ENCODE peak calls at places on chromosomes 7 and 10, in four cellular contexts. E is effector CD4-positive, alpha-beta T cell; K is HFFc6; Q is hippocampal formation. J is an unnamed sample.
A peak's percentile ranks its signal among the peaks of the same experiment; 100 is the strongest.

GRCh38 chr7:88219781-88220747 is at the start of gene SRI:
- DNase-seq in Q (peak; percentile 80), K (peak; percentile 79), E (peak; percentile 88), J (peak; percentile 88)

GRCh38 chr7:157228864-157229422 is 90.2 kb downstream of the UBE3C start:
- DNase-seq in Q (no peak), K (peak; percentile 38), E (no peak), J (no peak)

GRCh38 chr10:79311581-79312407 is 35.5 kb upstream of the PPIF start:
- DNase-seq in Q (peak; percentile 33), E (no peak), K (no peak), J (no peak)

GRCh38 chr10:43781480-43782361 is 133.0 kb upstream of the ZNF32 start:
- DNase-seq in Q (no peak), K (peak; percentile 3), E (no peak), J (peak; percentile 52)

GRCh38 chr7:94133460-94133859 is 129.3 kb upstream of the BET1 start:
- DNase-seq in K (no peak), Q (no peak), E (no peak), J (peak; percentile 70)

GRCh38 chr10:15990523-15991129 is 130.3 kb upstream of the MINDY3 start:
- DNase-seq in Q (no peak), K (no peak), E (no peak), J (no peak)

GRCh38 chr10:70254795-70255328 is 21.6 kb upstream of the PPA1 start:
- DNase-seq in Q (no peak), K (no peak), E (no peak), J (no peak)

GRCh38 chr10:83607959-83608745 is 531.2 kb upstream of the GHITM start:
- DNase-seq in E (no peak), Q (no peak), K (peak; percentile 22), J (no peak)

GRCh38 chr10:119428789-119429188 is 113.7 kb downstream of the RGS10 start:
- DNase-seq in Q (no peak), K (no peak), E (no peak), J (no peak)

GRCh38 chr10:128268015-128268722 is 141.9 kb upstream of the MKI67 start:
- DNase-seq in K (no peak), Q (peak; percentile 24), E (no peak), J (no peak)

GRCh38 chr7:83610649-83611304 is 38.2 kb downstream of the SEMA3E start:
- DNase-seq in E (no peak), Q (no peak), K (no peak), J (no peak)

GRCh38 chr7:47931788-47932425 is 16.4 kb downstream of the PKD1L1 start:
- DNase-seq in E (no peak), Q (no peak), K (no peak), J (no peak)

J was measured in NK-92 treated with Interleukin-12 subunit alpha and Interleukin-12 subunit beta, amount 100 ng/mL, for 24 hours.